ENCODE peak calls at places on chromosome 3, in five cellular contexts. One of them, this sample, is unnamed.
A peak's percentile ranks its signal among the peaks of the same experiment; 100 is the strongest.

GRCh38 chr3:119211193-119211592 is 29.5 kb downstream of the B4GALT4 start:
- DNase-seq in epithelial cell of proximal tubule: no peak
- DNase-seq in lung: no peak
- DNase-seq in putamen: no peak
- DNase-seq in astrocyte of the spinal cord: no peak
- DNase-seq in this sample: no peak

GRCh38 chr3:87436781-87437543 is 160.6 kb upstream of the POU1F1 start:
- DNase-seq in epithelial cell of proximal tubule: peak; percentile 4
- DNase-seq in lung: no peak
- DNase-seq in putamen: no peak
- DNase-seq in astrocyte of the spinal cord: peak; percentile 60
- DNase-seq in this sample: peak; percentile 7

GRCh38 chr3:14563946-14564539 is 23.9 kb upstream of the GRIP2 start:
- DNase-seq in epithelial cell of proximal tubule: no peak
- DNase-seq in lung: no peak
- DNase-seq in putamen: no peak
- DNase-seq in astrocyte of the spinal cord: no peak
- DNase-seq in this sample: no peak

GRCh38 chr3:56771376-56771775 is 30.4 kb downstream of the ARHGEF3 start:
- DNase-seq in epithelial cell of proximal tubule: no peak
- DNase-seq in lung: no peak
- DNase-seq in putamen: no peak
- DNase-seq in astrocyte of the spinal cord: no peak
- DNase-seq in this sample: no peak

GRCh38 chr3:64958187-64958586 is 270.4 kb upstream of the ADAMTS9 start:
- DNase-seq in epithelial cell of proximal tubule: no peak
- DNase-seq in lung: no peak
- DNase-seq in putamen: no peak
- DNase-seq in astrocyte of the spinal cord: no peak
- DNase-seq in this sample: no peak

GRCh38 chr3:11136871-11137626 is 17.2 kb upstream of the HRH1 start:
- DNase-seq in epithelial cell of proximal tubule: peak; percentile 100
- DNase-seq in lung: peak; percentile 47
- DNase-seq in putamen: no peak
- DNase-seq in astrocyte of the spinal cord: peak; percentile 100
- DNase-seq in this sample: peak; percentile 100

GRCh38 chr3:57661404-57661803 is 31.5 kb downstream of the DENND6A start:
- DNase-seq in epithelial cell of proximal tubule: no peak
- DNase-seq in lung: no peak
- DNase-seq in putamen: no peak
- DNase-seq in astrocyte of the spinal cord: no peak
- DNase-seq in this sample: no peak

GRCh38 chr3:45174234-45174633 is 28.1 kb upstream of the CDCP1 start:
- DNase-seq in epithelial cell of proximal tubule: no peak
- DNase-seq in lung: no peak
- DNase-seq in putamen: no peak
- DNase-seq in astrocyte of the spinal cord: no peak
- DNase-seq in this sample: no peak

GRCh38 chr3:133387341-133387740 is 12.5 kb upstream of the BFSP2 start:
- DNase-seq in epithelial cell of proximal tubule: no peak
- DNase-seq in lung: no peak
- DNase-seq in putamen: no peak
- DNase-seq in astrocyte of the spinal cord: no peak
- DNase-seq in this sample: no peak

GRCh38 chr3:126554560-126555525 is 3.9 kb downstream of the C3orf22 start:
- DNase-seq in epithelial cell of proximal tubule: no peak
- DNase-seq in lung: no peak
- DNase-seq in putamen: no peak
- DNase-seq in astrocyte of the spinal cord: no peak
- DNase-seq in this sample: no peak

This sample was measured in LHCN-M2.